ENCODE peak calls at places on chromosome 3, in four cellular contexts. D, J, C and Z are unnamed samples.

GRCh38 chr3:123660900-123661299 is 76.0 kb upstream of the HACD2 start:
- DNase-seq in D (peak), J (peak), C (peak), Z (no peak)

GRCh38 chr3:130975251-130975650 is 51.4 kb downstream of the ASTE1 start:
- DNase-seq in D (no peak), J (no peak), C (no peak), Z (no peak)

GRCh38 chr3:195079636-195080035 is 191.3 kb downstream of the XXYLT1 start:
- DNase-seq in D (no peak), J (no peak), C (no peak), Z (no peak)

GRCh38 chr3:143973352-143974021 is 1.9 kb downstream of the DIPK2A start:
- DNase-seq in D (peak), J (no peak), C (peak), Z (no peak)

GRCh38 chr3:28376424-28376823 is 27.8 kb upstream of the AZI2 start:
- DNase-seq in D (peak), J (no peak), C (no peak), Z (no peak)

GRCh38 chr3:146968204-146968651 is 363.1 kb upstream of the PLSCR5 start:
- DNase-seq in D (no peak), J (no peak), C (no peak), Z (no peak)

GRCh38 chr3:156760333-156760732 is 65.8 kb upstream of the LEKR1 start:
- DNase-seq in D (no peak), J (no peak), C (no peak), Z (no peak)

GRCh38 chr3:18968120-18968519 is 180.2 kb upstream of the KCNH8 start:
- DNase-seq in D (no peak), J (no peak), C (no peak), Z (no peak)

GRCh38 chr3:36969540-36970432 is 23.1 kb downstream of the EPM2AIP1 start:
- DNase-seq in D (peak), J (peak), C (no peak), Z (no peak)

GRCh38 chr3:152395764-152396163 is 127.0 kb downstream of the MBNL1 start:
- DNase-seq in D (no peak), J (no peak), C (no peak), Z (no peak)

GRCh38 chr3:73453676-73454075 is 171.1 kb downstream of the PDZRN3 start:
- DNase-seq in D (no peak), J (no peak), C (no peak), Z (no peak)

GRCh38 chr3:37992271-37993066 is 1.9 kb downstream of the VILL start:
- DNase-seq in D (peak), J (no peak), C (no peak), Z (no peak)

GRCh38 chr3:131361464-131362421 is 19.8 kb upstream of the NUDT16 start:
- DNase-seq in D (peak), J (no peak), C (no peak), Z (peak)

GRCh38 chr3:135452881-135453280 is 512.6 kb upstream of the PPP2R3A start:
- DNase-seq in D (no peak), J (no peak), C (no peak), Z (no peak)

GRCh38 chr3:52614689-52615088 is 71.0 kb downstream of the PBRM1 start:
- DNase-seq in D (no peak), J (no peak), C (no peak), Z (no peak)

GRCh38 chr3:189863031-189863430 is 231.8 kb downstream of the TP63 start:
- DNase-seq in D (no peak), J (no peak), C (no peak), Z (no peak)

GRCh38 chr3:53796161-53796560 is 50.1 kb downstream of the CHDH start:
- DNase-seq in D (peak), J (no peak), C (peak), Z (peak)

GRCh38 chr3:192842711-192843436 is 74.8 kb downstream of the MB21D2 start:
- DNase-seq in D (no peak), J (no peak), C (no peak), Z (no peak)